ENCODE peak calls at places on chromosomes 2 and 18, in seven cellular contexts. K is astrocyte of the spinal cord; L is stimulated activated naive CD4-positive, alpha-beta T cell; V is GM13977; W is GM10248; F is ACHN; A is AG04449. E is an unnamed sample.

GRCh38 chr18:22101731-22102130 is 67.7 kb upstream of the GATA6 start:
- DNase-seq in K (no peak), A (no peak), L (no peak), W (no peak), F (no peak), V (no peak), E (no peak)

GRCh38 chr2:66030553-66030952 is 404.4 kb upstream of the MEIS1 start:
- DNase-seq in K (no peak), A (no peak), W (no peak), L (no peak), V (no peak), F (peak), E (no peak)

GRCh38 chr2:238106698-238107524 is 6.8 kb downstream of the ESPNL start:
- DNase-seq in F (no peak), V (no peak), A (no peak), W (no peak), K (no peak), L (no peak), E (no peak)

GRCh38 chr2:35035883-35036282 is 1319.7 kb upstream of the CRIM1 start:
- DNase-seq in F (peak), K (no peak), W (no peak), A (no peak), V (no peak), L (no peak), E (no peak)

GRCh38 chr2:161208527-161209139 is 48.4 kb downstream of the TANK start:
- DNase-seq in K (peak), F (peak), W (no peak), L (no peak), A (peak), V (no peak), E (peak)

GRCh38 chr2:213766465-213766891 is 482.2 kb downstream of the SPAG16 start:
- DNase-seq in V (peak), F (peak), W (peak), A (no peak), L (no peak), K (no peak), E (no peak)

GRCh38 chr18:45456076-45457066 is 158.9 kb upstream of the SLC14A2 start:
- DNase-seq in L (no peak), A (no peak), W (no peak), V (no peak), F (no peak), K (no peak), E (no peak)

GRCh38 chr2:176227874-176228273 is 39.4 kb downstream of the HOXD1 start:
- DNase-seq in W (no peak), F (no peak), K (no peak), A (no peak), V (no peak), L (no peak), E (no peak)

GRCh38 chr18:14945984-14946383 is 198.0 kb downstream of the ANKRD30B start:
- DNase-seq in F (no peak), L (no peak), W (no peak), A (no peak), V (no peak), K (no peak), E (no peak)

GRCh38 chr2:11829324-11829946 is 83.0 kb downstream of the LPIN1 start:
- DNase-seq in K (peak), W (peak), L (peak), F (peak), V (peak), A (no peak), E (peak)

GRCh38 chr2:39851691-39852110 is 72.6 kb upstream of the THUMPD2 start:
- DNase-seq in K (peak), L (no peak), F (no peak), A (peak), W (peak), V (no peak), E (peak)

GRCh38 chr2:9291331-9291730 is 84.7 kb downstream of the ASAP2 start:
- DNase-seq in A (no peak), V (no peak), F (no peak), K (no peak), L (no peak), W (no peak), E (peak)

GRCh38 chr2:195363496-195363895 is 293.5 kb upstream of the SLC39A10 start:
- DNase-seq in W (no peak), V (no peak), L (no peak), A (peak), F (no peak), K (peak), E (peak)

GRCh38 chr18:39604836-39605235 is 2039.2 kb upstream of the CELF4 start:
- DNase-seq in V (no peak), F (no peak), A (no peak), L (no peak), W (no peak), K (peak), E (peak)